ENCODE peak calls at places on chromosome 2, in six cellular contexts. One of them, this sample, is unnamed.

GRCh38 chr2:31216734-31217133 is 581 bp downstream of the CAPN14 start:
- DNase-seq in stomach: no peak
- DNase-seq in H7: no peak
- DNase-seq in Kasumi-1: no peak
- DNase-seq in CD4-positive, alpha-beta T cell: no peak
- DNase-seq in globus pallidus: no peak
- DNase-seq in this sample: no peak

GRCh38 chr2:207801259-207801658 is 31.6 kb upstream of the FZD5 start:
- DNase-seq in stomach: no peak
- DNase-seq in H7: peak; percentile 58
- DNase-seq in Kasumi-1: no peak
- DNase-seq in CD4-positive, alpha-beta T cell: no peak
- DNase-seq in globus pallidus: no peak
- DNase-seq in this sample: no peak

GRCh38 chr2:99850076-99850710 is 292.2 kb downstream of the AFF3 start:
- DNase-seq in stomach: no peak
- DNase-seq in H7: no peak
- DNase-seq in Kasumi-1: no peak
- DNase-seq in CD4-positive, alpha-beta T cell: no peak
- DNase-seq in globus pallidus: no peak
- DNase-seq in this sample: no peak

GRCh38 chr2:233350708-233351107 is 3.6 kb upstream of the DGKD start:
- DNase-seq in stomach: no peak
- DNase-seq in H7: no peak
- DNase-seq in Kasumi-1: peak; percentile 63
- DNase-seq in CD4-positive, alpha-beta T cell: no peak
- DNase-seq in globus pallidus: no peak
- DNase-seq in this sample: no peak

GRCh38 chr2:227884511-227884947 is 13.1 kb downstream of the DAW1 start:
- DNase-seq in stomach: peak; percentile 86
- DNase-seq in H7: peak; percentile 75
- DNase-seq in Kasumi-1: peak; percentile 41
- DNase-seq in CD4-positive, alpha-beta T cell: peak; percentile 29
- DNase-seq in globus pallidus: peak; percentile 40
- DNase-seq in this sample: peak; percentile 56

GRCh38 chr2:152409691-152410597 is 75.0 kb downstream of the FMNL2 start:
- DNase-seq in stomach: no peak
- DNase-seq in H7: no peak
- DNase-seq in Kasumi-1: no peak
- DNase-seq in CD4-positive, alpha-beta T cell: no peak
- DNase-seq in globus pallidus: peak; percentile 61
- DNase-seq in this sample: no peak

GRCh38 chr2:26685943-26686839 is 6.3 kb upstream of the KCNK3 start:
- DNase-seq in stomach: no peak
- DNase-seq in H7: no peak
- DNase-seq in Kasumi-1: no peak
- DNase-seq in CD4-positive, alpha-beta T cell: no peak
- DNase-seq in globus pallidus: no peak
- DNase-seq in this sample: no peak

GRCh38 chr2:74019516-74019915 is 34.8 kb downstream of the TET3 start:
- DNase-seq in stomach: no peak
- DNase-seq in H7: no peak
- DNase-seq in Kasumi-1: no peak
- DNase-seq in CD4-positive, alpha-beta T cell: no peak
- DNase-seq in globus pallidus: no peak
- DNase-seq in this sample: no peak

GRCh38 chr2:85743304-85743978 is 10.3 kb upstream of the ATOH8 start:
- DNase-seq in stomach: no peak
- DNase-seq in H7: no peak
- DNase-seq in Kasumi-1: no peak
- DNase-seq in CD4-positive, alpha-beta T cell: no peak
- DNase-seq in globus pallidus: no peak
- DNase-seq in this sample: no peak

GRCh38 chr2:138029238-138029637 is 65.0 kb downstream of the HNMT start:
- DNase-seq in stomach: no peak
- DNase-seq in H7: no peak
- DNase-seq in Kasumi-1: no peak
- DNase-seq in CD4-positive, alpha-beta T cell: no peak
- DNase-seq in globus pallidus: no peak
- DNase-seq in this sample: no peak

GRCh38 chr2:118774458-118775133 is 72.9 kb downstream of the EN1 start:
- DNase-seq in stomach: peak; percentile 32
- DNase-seq in H7: peak; percentile 95
- DNase-seq in Kasumi-1: no peak
- DNase-seq in CD4-positive, alpha-beta T cell: no peak
- DNase-seq in globus pallidus: no peak
- DNase-seq in this sample: no peak

GRCh38 chr2:10103179-10103578 is 19.4 kb upstream of the RRM2 start:
- DNase-seq in stomach: no peak
- DNase-seq in H7: no peak
- DNase-seq in Kasumi-1: no peak
- DNase-seq in CD4-positive, alpha-beta T cell: no peak
- DNase-seq in globus pallidus: no peak
- DNase-seq in this sample: no peak

GRCh38 chr2:20494246-20494645 is 47.4 kb downstream of the RHOB start:
- DNase-seq in stomach: no peak
- DNase-seq in H7: no peak
- DNase-seq in Kasumi-1: no peak
- DNase-seq in CD4-positive, alpha-beta T cell: no peak
- DNase-seq in globus pallidus: no peak
- DNase-seq in this sample: no peak

GRCh38 chr2:128420776-128421175 is 102.1 kb upstream of the HS6ST1 start:
- DNase-seq in stomach: peak; percentile 14
- DNase-seq in H7: peak; percentile 23
- DNase-seq in Kasumi-1: no peak
- DNase-seq in CD4-positive, alpha-beta T cell: no peak
- DNase-seq in globus pallidus: no peak
- DNase-seq in this sample: no peak

GRCh38 chr2:119483896-119484718 is 40.2 kb downstream of the SCTR start:
- DNase-seq in stomach: no peak
- DNase-seq in H7: no peak
- DNase-seq in Kasumi-1: no peak
- DNase-seq in CD4-positive, alpha-beta T cell: no peak
- DNase-seq in globus pallidus: no peak
- DNase-seq in this sample: no peak

GRCh38 chr2:217936952-217937351 is 65.8 kb downstream of the TNS1 start:
- DNase-seq in stomach: no peak
- DNase-seq in H7: no peak
- DNase-seq in Kasumi-1: no peak
- DNase-seq in CD4-positive, alpha-beta T cell: no peak
- DNase-seq in globus pallidus: no peak
- DNase-seq in this sample: no peak

GRCh38 chr2:100365434-100365833 is 43.1 kb upstream of the LONRF2 start:
- DNase-seq in stomach: peak; percentile 44
- DNase-seq in H7: no peak
- DNase-seq in Kasumi-1: no peak
- DNase-seq in CD4-positive, alpha-beta T cell: no peak
- DNase-seq in globus pallidus: no peak
- DNase-seq in this sample: no peak

GRCh38 chr2:112583497-112584133 is 794 bp upstream of the CHCHD5 start:
- DNase-seq in stomach: no peak
- DNase-seq in H7: no peak
- DNase-seq in Kasumi-1: peak; percentile 44
- DNase-seq in CD4-positive, alpha-beta T cell: no peak
- DNase-seq in globus pallidus: peak; percentile 35
- DNase-seq in this sample: no peak

GRCh38 chr2:101759162-101759561 is 61.7 kb downstream of the MAP4K4 start:
- DNase-seq in stomach: no peak
- DNase-seq in H7: no peak
- DNase-seq in Kasumi-1: no peak
- DNase-seq in CD4-positive, alpha-beta T cell: no peak
- DNase-seq in globus pallidus: no peak
- DNase-seq in this sample: no peak

GRCh38 chr2:233049194-233049761 is 10.9 kb upstream of the INPP5D start:
- DNase-seq in stomach: no peak
- DNase-seq in H7: no peak
- DNase-seq in Kasumi-1: no peak
- DNase-seq in CD4-positive, alpha-beta T cell: no peak
- DNase-seq in globus pallidus: no peak
- DNase-seq in this sample: no peak

GRCh38 chr2:27571197-27571596 is 11.6 kb upstream of the ZNF512 start:
- DNase-seq in stomach: no peak
- DNase-seq in H7: no peak
- DNase-seq in Kasumi-1: no peak
- DNase-seq in CD4-positive, alpha-beta T cell: no peak
- DNase-seq in globus pallidus: no peak
- DNase-seq in this sample: no peak